ENCODE peak calls at places on chromosomes 3 and 15, in seven cellular contexts. D is kidney epithelial cell, U is BE2C, O is CD14-positive monocyte, Y is AG04450, P is thoracic aorta, N is endothelial cell. X is an unnamed sample.

GRCh38 chr3:130490246-130490645 is 26.7 kb upstream of the COL6A6 start:
- DNase-seq in N (no peak), Y (no peak), U (no peak), P (no peak), D (no peak), O (no peak), X (no peak)

GRCh38 chr15:25508369-25509002 is 69.7 kb upstream of the UBE3A start:
- DNase-seq in U (no peak), Y (peak; percentile 7), P (no peak), D (no peak), N (no peak), O (no peak), X (no peak)

GRCh38 chr3:151856106-151856505 is 17.3 kb upstream of the SUCNR1 start:
- DNase-seq in N (no peak), Y (no peak), P (no peak), D (no peak), O (no peak), U (peak; percentile 58), X (no peak)

GRCh38 chr15:63947228-63947627 is 99.1 kb downstream of the DAPK2 start:
- DNase-seq in U (no peak), N (no peak), P (no peak), D (no peak), O (no peak), Y (no peak), X (no peak)

GRCh38 chr3:21508244-21508643 is 242.8 kb downstream of the ZNF385D start:
- DNase-seq in U (no peak), D (no peak), P (no peak), N (no peak), Y (no peak), O (no peak), X (no peak)

GRCh38 chr15:76979996-76980520 is 14.9 kb upstream of the PSTPIP1 start:
- DNase-seq in Y (no peak), U (no peak), O (no peak), P (no peak), D (no peak), N (no peak), X (no peak)

GRCh38 chr3:62632510-62633294 is 242.5 kb downstream of the CADPS start:
- DNase-seq in O (no peak), U (no peak), D (no peak), N (no peak), Y (no peak), P (no peak), X (no peak)

GRCh38 chr3:60775956-60776355 is 475.3 kb downstream of the FHIT start:
- DNase-seq in O (no peak), P (no peak), D (no peak), Y (no peak), U (no peak), N (no peak), X (no peak)

GRCh38 chr3:168117853-168118313 is 22.2 kb upstream of the GOLIM4 start:
- DNase-seq in P (no peak), O (no peak), U (no peak), Y (no peak), D (no peak), N (no peak), X (no peak)

GRCh38 chr15:100332721-100333120 is 9.1 kb downstream of the ADAMTS17 start:
- DNase-seq in O (no peak), Y (no peak), N (no peak), D (no peak), P (no peak), U (no peak), X (no peak)

GRCh38 chr3:153901152-153901551 is 220.0 kb upstream of the ARHGEF26 start:
- DNase-seq in O (no peak), D (no peak), P (no peak), Y (no peak), U (no peak), N (no peak), X (no peak)

GRCh38 chr15:95208988-95209387 is 977.6 kb downstream of the MCTP2 start:
- DNase-seq in O (no peak), Y (no peak), D (no peak), N (no peak), P (no peak), U (no peak), X (no peak)

GRCh38 chr15:49370782-49371181 is 52.3 kb upstream of the FGF7 start:
- DNase-seq in O (no peak), N (no peak), Y (no peak), P (no peak), U (no peak), D (no peak), X (no peak)

GRCh38 chr3:54966979-54967378 is 39.1 kb upstream of the LRTM1 start:
- DNase-seq in O (no peak), P (no peak), N (no peak), U (no peak), D (no peak), Y (no peak), X (no peak)

GRCh38 chr3:31237887-31238286 is 294.8 kb upstream of the STT3B start:
- DNase-seq in D (no peak), U (no peak), P (no peak), Y (no peak), N (no peak), O (no peak), X (no peak)

GRCh38 chr3:159786489-159787181 is 202.0 kb upstream of the IL12A start:
- DNase-seq in D (no peak), O (no peak), U (no peak), N (no peak), Y (no peak), P (no peak), X (no peak)

GRCh38 chr3:45055032-45055410 is 28.9 kb downstream of the CLEC3B start:
- DNase-seq in N (no peak), P (no peak), D (no peak), Y (peak; percentile 59), O (no peak), U (no peak), X (no peak)

GRCh38 chr15:48624700-48625099 is 20.8 kb downstream of the FBN1 start:
- DNase-seq in N (no peak), D (no peak), Y (no peak), P (no peak), O (no peak), U (no peak), X (no peak)

GRCh38 chr15:63879211-63879610 is 45.5 kb upstream of the HERC1 start:
- DNase-seq in O (no peak), N (no peak), U (no peak), D (no peak), P (no peak), Y (no peak), X (no peak)

GRCh38 chr3:56304069-56304468 is 164.2 kb downstream of the ERC2 start:
- DNase-seq in P (no peak), O (no peak), N (no peak), D (no peak), Y (no peak), U (no peak), X (no peak)

GRCh38 chr3:56297281-56297680 is 171.0 kb downstream of the ERC2 start:
- DNase-seq in O (no peak), U (no peak), Y (no peak), N (no peak), D (no peak), P (no peak), X (no peak)

GRCh38 chr3:56303508-56303907 is 164.8 kb downstream of the ERC2 start:
- DNase-seq in O (no peak), D (peak; percentile 53), N (peak; percentile 67), P (no peak), U (peak; percentile 27), Y (peak; percentile 3), X (peak; percentile 36)

DNA sequence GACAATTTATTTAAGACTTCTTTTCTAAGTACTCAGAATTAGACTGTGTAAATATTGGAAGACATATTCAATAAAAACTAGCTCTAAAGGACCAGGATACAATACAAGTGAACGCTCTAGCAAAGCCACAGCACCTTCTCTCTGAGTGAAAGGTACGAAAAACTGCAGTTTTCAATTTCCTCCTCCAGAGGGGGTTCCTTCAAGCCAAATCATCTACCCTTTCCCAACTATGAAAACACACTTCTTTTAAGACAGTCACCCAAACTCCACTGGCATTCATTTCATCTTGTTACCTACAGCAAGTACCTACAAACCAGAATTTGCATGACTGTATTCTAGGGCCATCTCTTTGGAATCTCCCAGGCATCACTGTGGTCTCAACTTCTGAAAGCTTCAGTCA is 165.8 kb downstream of the ERC2 start:
- DNase-seq in O (no peak), U (no peak), P (no peak), N (peak; percentile 7), Y (no peak), D (no peak), X (no peak)
- TF ChIP-seq CTCF in O (no peak), U (peak; percentile 41), P (no peak), N (no peak), Y (peak; percentile 16), D (peak; percentile 31), X (peak; percentile 10)

GRCh38 chr3:127467386-127467785 is 123.1 kb downstream of the TPRA1 start:
- DNase-seq in O (no peak), Y (no peak), N (no peak), D (no peak), P (no peak), U (peak; percentile 61), X (no peak)
- TF ChIP-seq CTCF in O (no peak), Y (no peak), N (no peak), D (no peak), P (no peak), U (no peak), X (no peak)

GRCh38 chr3:17810759-17811158 is 68.3 kb upstream of the TBC1D5 start:
- DNase-seq in N (no peak), P (no peak), Y (no peak), U (no peak), D (no peak), O (no peak), X (no peak)
- TF ChIP-seq CTCF in N (no peak), P (no peak), Y (no peak), U (peak; percentile 6), D (peak; percentile 37), O (no peak), X (no peak)

GRCh38 chr3:195066441-195066841 is 204.5 kb downstream of the XXYLT1 start:
- DNase-seq in Y (no peak), D (no peak), O (peak; percentile 19), P (no peak), N (no peak), U (peak; percentile 5), X (no peak)
- TF ChIP-seq CTCF in Y (no peak), D (no peak), O (no peak), P (no peak), N (no peak), U (no peak), X (no peak)

GRCh38 chr15:93087825-93088199 is 1.2 kb downstream of the RGMA start:
- DNase-seq in U (peak; percentile 57), O (peak; percentile 66), N (peak; percentile 79), D (no peak), P (no peak), Y (no peak), X (peak; percentile 79)
- TF ChIP-seq CTCF in U (peak; percentile 93), O (peak; percentile 91), N (peak; percentile 93), D (peak; percentile 91), P (peak; percentile 92), Y (peak; percentile 74), X (peak; percentile 83)